ENCODE peak calls at places on chromosomes 3 and 15, in ten cellular contexts. Z, H, B, J, V, L, N, Q, Y and M are unnamed samples.
A peak's percentile ranks its signal among the peaks of the same experiment; 100 is the strongest.

GRCh38 chr3:105456017-105456416 is 89.3 kb downstream of the ALCAM start:
- DNase-seq in Q (no peak), B (no peak), N (no peak), J (no peak), V (no peak), Z (no peak), Y (no peak), H (no peak), L (no peak), M (no peak)

GRCh38 chr15:46408312-46408711 is 773.5 kb downstream of the SQOR start:
- DNase-seq in Y (no peak), B (no peak), Q (no peak), Z (no peak), J (no peak), L (no peak), N (no peak), V (no peak), H (no peak), M (no peak)

GRCh38 chr3:178655488-178655887 is 119.3 kb downstream of the KCNMB2 start:
- DNase-seq in Z (no peak), H (no peak), Q (no peak), N (no peak), V (no peak), B (no peak), Y (no peak), L (no peak), J (no peak), M (no peak)

GRCh38 chr15:56042982-56043980 is 49.9 kb upstream of the NEDD4 start:
- DNase-seq in L (peak; percentile 52), N (no peak), H (no peak), B (no peak), J (no peak), V (no peak), Z (no peak), Q (no peak), Y (no peak), M (no peak)

GRCh38 chr3:97968376-97968775 is 3.9 kb downstream of the RIOX2 start:
- DNase-seq in N (no peak), Z (no peak), J (no peak), L (no peak), Q (no peak), V (no peak), B (no peak), H (no peak), Y (no peak), M (no peak)

GRCh38 chr3:162721736-162722135 is 1225.1 kb downstream of the OTOL1 start:
- DNase-seq in V (no peak), Y (no peak), Q (no peak), H (no peak), J (no peak), N (no peak), L (no peak), B (no peak), Z (no peak), M (no peak)

GRCh38 chr3:42476225-42477160 is 25.9 kb upstream of the VIPR1 start:
- DNase-seq in Q (no peak), B (peak; percentile 89), Z (no peak), Y (no peak), L (no peak), N (peak; percentile 34), H (no peak), J (no peak), V (peak; percentile 79), M (peak; percentile 86)

GRCh38 chr15:60758961-60759729 is 280.2 kb upstream of the ICE2 start:
- DNase-seq in Q (no peak), H (no peak), B (no peak), J (no peak), Z (no peak), V (no peak), N (no peak), L (no peak), Y (no peak), M (no peak)

DNA sequence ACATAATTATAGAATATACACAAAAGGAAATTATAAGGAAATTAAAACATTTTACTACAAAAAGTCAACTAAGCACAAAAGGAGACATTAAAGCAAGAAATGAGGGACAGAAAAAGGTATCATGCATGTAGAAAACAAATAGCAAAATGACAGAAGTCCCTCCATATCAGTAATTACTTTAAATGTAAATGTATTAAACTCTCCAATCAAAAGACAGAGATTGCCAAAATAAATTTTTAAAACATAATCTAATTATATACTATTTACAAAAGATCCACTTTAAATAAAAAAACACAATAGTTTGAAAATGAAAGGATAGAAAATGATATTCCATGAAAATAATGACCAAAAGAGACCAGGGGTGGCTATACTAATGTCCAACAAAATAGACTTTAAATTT is 123.7 kb downstream of the MEX3B start:
- DNase-seq in N (no peak), J (no peak), Y (no peak), L (no peak), V (no peak), Q (no peak), Z (no peak), B (no peak), H (no peak), M (no peak)
- H3K9me3 ChIP-seq in N (peaks cover 12% of the 10 kb centered on the region), J (no peaks in the 10 kb centered on the region), Y (peaks cover 20% of the 10 kb centered on the region), L (peaks cover 35% of the 10 kb centered on the region), V (peaks cover 3% of the 10 kb centered on the region), Q (no peaks in the 10 kb centered on the region), Z (peaks cover 21% of the 10 kb centered on the region), B (peaks cover 18% of the 10 kb centered on the region), H (peaks cover 49% of the 10 kb centered on the region), M (peaks cover 11% of the 10 kb centered on the region)

GRCh38 chr3:192365571-192365970 is 361.8 kb downstream of the FGF12 start:
- DNase-seq in N (no peak), J (no peak), H (no peak), B (no peak), V (no peak), Z (no peak), Y (no peak), L (no peak), Q (no peak), M (no peak)

GRCh38 chr3:192364296-192364695 is 363.0 kb downstream of the FGF12 start:
- DNase-seq in V (no peak), Y (no peak), Z (no peak), J (no peak), Q (no peak), B (no peak), H (no peak), N (no peak), L (no peak), M (no peak)

GRCh38 chr3:192366916-192367315 is 360.4 kb downstream of the FGF12 start:
- DNase-seq in Q (no peak), J (no peak), N (no peak), V (no peak), H (no peak), Y (no peak), Z (no peak), L (no peak), B (no peak), M (no peak)

GRCh38 chr3:192372001-192372400 is 355.3 kb downstream of the FGF12 start:
- DNase-seq in Z (no peak), N (no peak), J (no peak), Q (no peak), H (no peak), L (no peak), Y (no peak), B (no peak), V (no peak), M (no peak)

GRCh38 chr3:192367616-192368015 is 359.7 kb downstream of the FGF12 start:
- DNase-seq in L (no peak), N (no peak), Y (no peak), V (no peak), Z (no peak), Q (no peak), H (no peak), J (no peak), B (no peak), M (no peak)
- H3K4me3 ChIP-seq in L (no peak overlapping the region), N (no peak overlapping the region), Y (no peak overlapping the region), V (no peak overlapping the region), Z (no peak overlapping the region), Q (no peak overlapping the region), H (no peak overlapping the region), J (no peak overlapping the region), B (no peak overlapping the region), M (no peak overlapping the region)

GRCh38 chr3:52298147-52299098 is 10.8 kb downstream of the GLYCTK start:
- DNase-seq in B (peak; percentile 43), Y (no peak), N (no peak), Q (no peak), H (no peak), V (no peak), Z (no peak), J (no peak), L (no peak), M (no peak)

GRCh38 chr3:52301042-52301441 is 13.4 kb downstream of the GLYCTK start:
- DNase-seq in N (no peak), H (no peak), B (no peak), L (no peak), Z (no peak), Y (no peak), V (no peak), Q (no peak), J (no peak), M (no peak)

GRCh38 chr3:52299247-52299657 is 11.6 kb downstream of the GLYCTK start:
- DNase-seq in Q (no peak), H (no peak), Z (no peak), N (no peak), B (no peak), Y (no peak), V (no peak), J (no peak), L (no peak), M (no peak)

GRCh38 chr3:52297242-52298146 is 9.9 kb downstream of the GLYCTK start:
- DNase-seq in Q (no peak), V (no peak), H (no peak), L (no peak), N (no peak), Y (no peak), J (no peak), Z (no peak), B (no peak), M (no peak)

DNA sequence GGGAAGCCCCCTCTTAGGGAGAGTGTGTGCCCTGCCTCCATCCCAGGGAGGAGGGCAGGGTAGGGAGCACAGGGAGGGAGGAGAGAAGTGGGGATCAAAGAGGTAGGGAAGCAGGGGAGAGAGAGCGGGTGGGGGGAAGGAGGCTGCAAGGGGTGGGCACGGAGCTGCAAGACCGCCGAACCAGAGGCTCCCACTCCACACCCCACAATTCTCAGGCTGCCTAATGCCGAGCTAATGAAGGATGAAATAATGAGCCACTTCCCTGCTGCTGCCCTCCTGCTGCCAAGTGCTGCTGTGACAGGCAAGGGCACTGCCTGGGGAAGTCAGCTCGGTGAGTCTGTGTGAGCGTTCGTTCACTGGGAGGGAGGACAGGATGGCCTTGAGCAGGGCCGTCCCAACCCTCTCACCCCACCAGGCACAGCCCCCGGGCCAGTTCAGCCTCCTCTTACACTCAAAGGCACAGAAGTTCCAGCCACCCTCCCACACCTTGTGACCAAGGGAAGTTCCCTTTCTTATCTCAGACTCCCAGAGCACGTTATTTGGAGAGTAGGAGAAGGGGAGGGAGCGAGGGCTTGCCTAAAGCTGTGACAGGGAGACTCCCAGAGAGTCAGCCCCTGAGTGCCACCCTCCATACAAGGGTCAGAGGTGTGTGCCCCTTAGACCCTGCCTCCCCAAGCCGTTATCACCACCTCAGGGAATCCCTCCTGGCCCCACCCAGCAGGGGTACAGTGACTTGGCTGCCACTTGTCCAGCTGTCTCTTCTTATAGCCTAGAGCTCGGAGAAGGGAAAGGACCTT is 12.4 kb downstream of the GLYCTK start:
- DNase-seq in Z (no peak), Q (no peak), Y (no peak), H (no peak), J (no peak), N (peak; percentile 47), B (peak; percentile 80), L (peak; percentile 65), V (no peak), M (peak; percentile 40)
- TF ChIP-seq CTCF in Z (no peak), Q (peak; percentile 6), Y (no peak), H (peak; percentile 9), J (peak; percentile 32), N (peak; percentile 49), B (peak; percentile 51), L (peak; percentile 41), V (no peak), M (no peak)

GRCh38 chr15:29091666-29092065 is 178.0 kb downstream of the NSMCE3 start:
- DNase-seq in Q (no peak), J (no peak), V (no peak), H (no peak), L (no peak), Z (no peak), N (no peak), B (peak; percentile 5), Y (no peak), M (no peak)
- H3K9me3 ChIP-seq in Q (no peaks in the 10 kb centered on the region), J (no peaks in the 10 kb centered on the region), V (no peaks in the 10 kb centered on the region), H (no peaks in the 10 kb centered on the region), L (no peaks in the 10 kb centered on the region), Z (no peaks in the 10 kb centered on the region), N (no peaks in the 10 kb centered on the region), B (no peaks in the 10 kb centered on the region), Y (no peaks in the 10 kb centered on the region), M (no peaks in the 10 kb centered on the region)